ENCODE peak calls at places on chromosomes 2 and 18, in five cellular contexts. P, X, J, R and L are unnamed samples.

GRCh38 chr2:176710657-176711197 is 441.5 kb downstream of the MTX2 start:
- DNase-seq in P (no peak), X (no peak), R (no peak), J (no peak), L (no peak)

GRCh38 chr18:25332002-25332401 is 20.0 kb downstream of the ZNF521 start:
- DNase-seq in R (no peak), J (peak; percentile 49), X (no peak), P (peak; percentile 24), L (no peak)

GRCh38 chr2:225041871-225042799 is at the start of gene DOCK10:
- DNase-seq in X (peak; percentile 75), J (peak; percentile 75), P (peak; percentile 82), R (peak; percentile 57), L (no peak)

GRCh38 chr2:100246163-100247145 is 75.8 kb downstream of the LONRF2 start:
- DNase-seq in J (peak; percentile 24), R (no peak), X (no peak), P (peak; percentile 22), L (no peak)

GRCh38 chr18:29164993-29165599 is 988.2 kb upstream of the CDH2 start:
- DNase-seq in P (peak; percentile 85), J (peak; percentile 93), R (no peak), X (no peak), L (no peak)

GRCh38 chr2:74648009-74648443 is at the start of gene M1AP:
- DNase-seq in X (no peak), R (peak; percentile 43), P (no peak), J (no peak), L (no peak)

GRCh38 chr2:144334551-144334950 is 185.4 kb downstream of the ZEB2 start:
- DNase-seq in P (no peak), X (no peak), R (no peak), J (no peak), L (no peak)

GRCh38 chr2:110997646-110998045 is 123.1 kb upstream of the BCL2L11 start:
- DNase-seq in P (no peak), J (no peak), X (no peak), R (no peak), L (no peak)

GRCh38 chr18:44130365-44130942 is 550.2 kb upstream of the SETBP1 start:
- DNase-seq in X (no peak), R (no peak), P (peak; percentile 76), J (peak; percentile 49), L (no peak)

GRCh38 chr18:56804395-56804794 is 153.2 kb downstream of the WDR7 start:
- DNase-seq in X (no peak), J (no peak), R (no peak), P (no peak), L (no peak)

GRCh38 chr18:8865934-8866333 is 160.6 kb downstream of the MTCL1 start:
- DNase-seq in X (no peak), P (no peak), J (no peak), R (no peak), L (no peak)

GRCh38 chr2:7907041-7907440 is 774.8 kb upstream of the ID2 start:
- DNase-seq in X (no peak), P (no peak), R (no peak), J (no peak), L (no peak)

GRCh38 chr2:67604360-67604759 is 207.2 kb downstream of the ETAA1 start:
- DNase-seq in P (no peak), J (peak; percentile 31), X (no peak), R (no peak), L (no peak)

GRCh38 chr2:107801498-107801897 is 25.2 kb upstream of the RGPD4 start:
- DNase-seq in P (no peak), R (no peak), X (no peak), J (no peak), L (no peak)

GRCh38 chr2:25376750-25377621 is 35.3 kb upstream of the DNMT3A start:
- DNase-seq in X (peak; percentile 92), J (peak; percentile 92), R (peak; percentile 91), P (peak; percentile 92), L (peak; percentile 88)

GRCh38 chr2:96636772-96637171 is 1.3 kb downstream of the KANSL3 start:
- DNase-seq in R (no peak), X (no peak), J (peak; percentile 45), P (no peak), L (no peak)

GRCh38 chr2:210199186-210199765 is 26.0 kb downstream of the ACADL start:
- DNase-seq in X (no peak), R (no peak), P (peak; percentile 68), J (peak; percentile 49), L (no peak)

GRCh38 chr2:219358170-219359075 is 25.9 kb upstream of the RESP18 start:
- DNase-seq in P (peak; percentile 14), J (peak; percentile 25), X (no peak), R (no peak), L (no peak)

DNA sequence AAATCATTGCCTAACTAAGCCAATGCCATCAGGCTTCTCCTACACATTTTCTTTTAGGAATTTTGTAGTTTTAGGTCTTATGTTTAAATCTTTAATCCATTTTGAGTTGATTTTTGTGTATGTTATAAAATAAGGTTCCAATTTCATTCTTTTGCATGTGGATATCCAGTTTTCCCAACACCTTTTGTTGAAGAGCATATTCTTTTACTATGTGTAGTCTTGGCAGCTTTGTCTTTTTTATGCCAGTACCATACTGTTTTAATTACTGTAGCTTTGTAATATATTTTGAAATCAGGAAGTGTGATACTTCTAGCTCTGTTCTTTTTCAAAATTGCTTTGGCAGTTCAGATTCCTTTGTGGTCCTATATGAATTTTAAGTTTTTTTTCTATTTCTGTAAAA is 11.0 kb downstream of the FASTKD2 start:
- DNase-seq in J (no peak), R (no peak), P (no peak), X (no peak), L (no peak)
- H3K9me3 ChIP-seq in J (peaks cover 3% of the 10 kb centered on the region), R (no peaks in the 10 kb centered on the region), P (peaks cover 7% of the 10 kb centered on the region), X (no peaks in the 10 kb centered on the region), L (peaks cover 8% of the 10 kb centered on the region)

GRCh38 chr18:48546411-48546810 is 7.6 kb downstream of the CTIF start:
- DNase-seq in P (peak; percentile 64), R (no peak), X (no peak), J (peak; percentile 71), L (peak; percentile 43)

GRCh38 chr18:48545690-48546365 is 7.0 kb downstream of the CTIF start:
- DNase-seq in R (no peak), X (peak; percentile 55), J (peak; percentile 93), P (peak; percentile 81), L (peak; percentile 49)

GRCh38 chr18:48544116-48544515 is 5.3 kb downstream of the CTIF start:
- DNase-seq in P (no peak), J (no peak), R (no peak), X (no peak), L (no peak)

GRCh38 chr18:48543228-48543627 is 4.4 kb downstream of the CTIF start:
- DNase-seq in X (no peak), R (peak; percentile 25), J (no peak), P (no peak), L (no peak)

DNA sequence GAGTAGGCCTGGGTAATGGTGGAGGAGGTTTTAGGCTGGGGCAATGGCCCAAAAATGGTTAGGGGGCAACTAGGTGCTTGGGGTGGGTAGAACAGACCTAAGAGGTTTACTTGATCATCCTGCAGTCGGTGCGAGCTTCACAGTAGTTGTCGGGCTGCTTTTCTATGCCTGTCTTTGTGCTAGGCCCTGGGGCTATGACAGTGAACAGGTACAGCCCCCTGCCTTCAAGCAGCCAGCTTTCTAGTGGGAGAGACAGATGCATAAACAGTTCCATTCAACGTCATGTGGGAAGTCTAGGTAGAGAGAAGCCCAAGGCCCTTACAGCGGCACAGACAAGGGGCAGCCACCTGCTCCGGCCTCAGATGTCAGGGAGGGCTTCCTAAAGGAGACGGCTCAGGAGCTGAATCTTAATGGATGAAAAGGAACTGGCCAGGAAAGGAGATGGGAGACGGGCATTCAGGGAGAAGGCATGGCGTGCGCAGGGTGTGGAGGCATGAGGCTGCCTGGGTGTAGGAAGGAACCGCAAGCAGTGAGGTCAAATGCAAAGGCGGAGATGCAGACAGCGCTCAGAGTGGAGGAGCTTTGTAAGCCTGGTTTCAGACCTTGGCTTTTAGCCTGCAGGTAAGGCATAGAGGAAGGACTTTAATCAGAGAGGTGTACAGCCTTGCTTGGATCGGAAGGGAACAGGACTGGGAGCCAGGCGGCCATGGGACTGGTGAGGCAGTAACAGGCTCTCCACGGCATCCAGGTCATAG is 6.0 kb downstream of the CTIF start:
- DNase-seq in X (no peak), R (no peak), P (no peak), J (no peak), L (no peak)
- H3K36me3 ChIP-seq in X (no peaks in the 10 kb centered on the region), R (no peaks in the 10 kb centered on the region), P (no peaks in the 10 kb centered on the region), J (peaks cover 3% of the 10 kb centered on the region), L (no peaks in the 10 kb centered on the region)

DNA sequence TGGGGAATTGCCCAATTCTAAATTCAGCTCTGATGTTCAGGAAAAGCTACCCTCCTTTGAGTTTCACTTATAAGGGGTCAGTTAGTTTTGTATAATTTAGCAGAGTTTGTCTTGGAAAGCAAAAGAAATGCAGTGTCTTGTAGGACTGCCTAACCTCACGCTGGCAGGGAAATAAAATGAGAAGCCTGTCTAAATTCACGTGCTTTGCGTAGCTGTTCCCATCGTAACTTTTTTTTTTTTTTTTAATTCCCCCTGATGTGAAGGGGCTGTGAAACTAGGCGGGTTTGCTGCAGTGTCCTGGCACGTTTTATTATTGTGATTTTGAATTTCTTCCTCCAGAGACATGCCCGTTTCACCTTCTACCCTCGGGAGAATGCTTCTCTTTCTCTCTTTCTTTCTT is 2.1 kb downstream of the MEIS1 start:
- DNase-seq in P (peak; percentile 7), R (no peak), J (peak; percentile 50), X (no peak), L (no peak)
- H3K4me3 ChIP-seq in P (peak overlapping the region; percentile 89), R (peak overlapping the region; percentile 72), J (peak overlapping the region; percentile 97), X (peak overlapping the region; percentile 80), L (peak overlapping the region; percentile 81)

GRCh38 chr2:89819809-89820208 is 1128.3 kb downstream of the RPIA start:
- DNase-seq in R (no peak), X (no peak), P (no peak), J (no peak), L (no peak)
- H3K9me3 ChIP-seq in R (peaks cover 77% of the 10 kb centered on the region), X (peaks cover under 1% of the 10 kb centered on the region), P (peaks cover 70% of the 10 kb centered on the region), J (peaks cover 7% of the 10 kb centered on the region), L (peaks cover 63% of the 10 kb centered on the region)

GRCh38 chr2:200871151-200871550 is 6.7 kb upstream of the CLK1 start:
- DNase-seq in X (no peak), R (no peak), P (peak; percentile 31), J (no peak), L (no peak)
- H3K36me3 ChIP-seq in X (no peaks in the 10 kb centered on the region), R (peaks cover 21% of the 10 kb centered on the region), P (peaks cover 44% of the 10 kb centered on the region), J (peaks cover 20% of the 10 kb centered on the region), L (peaks cover 20% of the 10 kb centered on the region)